ENCODE peak calls at places on chromosome 2, in nine cellular contexts. One of them, this sample, is unnamed.

GRCh38 chr2:190563109-190563508 is 28.6 kb upstream of the NEMP2 start:
- DNase-seq in A549: no peak
- DNase-seq in upper lobe of right lung: no peak
- DNase-seq in cardiac muscle cell: no peak
- DNase-seq in endothelial cell: no peak
- DNase-seq in MCF 10A: no peak
- DNase-seq in H9: no peak
- DNase-seq in nephron progenitor cell: no peak
- DNase-seq in epithelial cell of esophagus: peak
- DNase-seq in this sample: no peak

GRCh38 chr2:45120546-45120945 is 111.3 kb upstream of the SIX2 start:
- DNase-seq in H9: no peak
- DNase-seq in endothelial cell: no peak
- DNase-seq in epithelial cell of esophagus: no peak
- DNase-seq in nephron progenitor cell: no peak
- DNase-seq in A549: no peak
- DNase-seq in upper lobe of right lung: no peak
- DNase-seq in MCF 10A: no peak
- DNase-seq in cardiac muscle cell: no peak
- DNase-seq in this sample: no peak

GRCh38 chr2:146741260-146741659 is 1103.6 kb upstream of the ACVR2A start:
- DNase-seq in nephron progenitor cell: no peak
- DNase-seq in endothelial cell: no peak
- DNase-seq in upper lobe of right lung: no peak
- DNase-seq in MCF 10A: no peak
- DNase-seq in H9: no peak
- DNase-seq in epithelial cell of esophagus: no peak
- DNase-seq in cardiac muscle cell: no peak
- DNase-seq in A549: no peak
- DNase-seq in this sample: no peak

GRCh38 chr2:177712462-177712861 is 319.9 kb downstream of the AGPS start:
- DNase-seq in upper lobe of right lung: no peak
- DNase-seq in MCF 10A: no peak
- DNase-seq in nephron progenitor cell: no peak
- DNase-seq in epithelial cell of esophagus: no peak
- DNase-seq in cardiac muscle cell: no peak
- DNase-seq in A549: no peak
- DNase-seq in endothelial cell: no peak
- DNase-seq in H9: no peak
- DNase-seq in this sample: no peak

GRCh38 chr2:37318401-37318800 is 6.2 kb downstream of the PRKD3 start:
- DNase-seq in MCF 10A: no peak
- DNase-seq in cardiac muscle cell: no peak
- DNase-seq in endothelial cell: no peak
- DNase-seq in A549: no peak
- DNase-seq in nephron progenitor cell: no peak
- DNase-seq in H9: no peak
- DNase-seq in epithelial cell of esophagus: no peak
- DNase-seq in upper lobe of right lung: no peak
- DNase-seq in this sample: no peak

GRCh38 chr2:225464346-225465025 is 65.0 kb downstream of the NYAP2 start:
- DNase-seq in nephron progenitor cell: no peak
- DNase-seq in MCF 10A: no peak
- DNase-seq in epithelial cell of esophagus: no peak
- DNase-seq in upper lobe of right lung: no peak
- DNase-seq in A549: no peak
- DNase-seq in cardiac muscle cell: no peak
- DNase-seq in H9: no peak
- DNase-seq in endothelial cell: no peak
- DNase-seq in this sample: no peak

GRCh38 chr2:122105171-122105884 is 349.9 kb downstream of the TSN start:
- DNase-seq in upper lobe of right lung: no peak
- DNase-seq in nephron progenitor cell: no peak
- DNase-seq in endothelial cell: no peak
- DNase-seq in H9: no peak
- DNase-seq in epithelial cell of esophagus: no peak
- DNase-seq in cardiac muscle cell: no peak
- DNase-seq in MCF 10A: no peak
- DNase-seq in A549: no peak
- DNase-seq in this sample: no peak

GRCh38 chr2:128145651-128146050 is 54.7 kb downstream of the UGGT1 start:
- DNase-seq in MCF 10A: no peak
- DNase-seq in H9: no peak
- DNase-seq in epithelial cell of esophagus: no peak
- DNase-seq in cardiac muscle cell: no peak
- DNase-seq in endothelial cell: no peak
- DNase-seq in upper lobe of right lung: no peak
- DNase-seq in nephron progenitor cell: no peak
- DNase-seq in A549: no peak
- DNase-seq in this sample: no peak

GRCh38 chr2:23385351-23385747 is 370 bp downstream of the KLHL29 start:
- DNase-seq in MCF 10A: peak
- DNase-seq in endothelial cell: peak
- DNase-seq in cardiac muscle cell: no peak
- DNase-seq in nephron progenitor cell: no peak
- DNase-seq in epithelial cell of esophagus: peak
- DNase-seq in A549: peak
- DNase-seq in H9: no peak
- DNase-seq in upper lobe of right lung: peak
- DNase-seq in this sample: peak

GRCh38 chr2:169715379-169716228 is 18.0 kb upstream of the KLHL23 start:
- DNase-seq in MCF 10A: peak
- DNase-seq in cardiac muscle cell: peak
- DNase-seq in upper lobe of right lung: no peak
- DNase-seq in epithelial cell of esophagus: no peak
- DNase-seq in endothelial cell: no peak
- DNase-seq in nephron progenitor cell: no peak
- DNase-seq in A549: no peak
- DNase-seq in H9: no peak
- DNase-seq in this sample: no peak

GRCh38 chr2:212892193-212892592 is 259.2 kb downstream of the IKZF2 start:
- DNase-seq in MCF 10A: peak
- DNase-seq in A549: no peak
- DNase-seq in upper lobe of right lung: no peak
- DNase-seq in endothelial cell: peak
- DNase-seq in epithelial cell of esophagus: peak
- DNase-seq in nephron progenitor cell: no peak
- DNase-seq in cardiac muscle cell: peak
- DNase-seq in H9: no peak
- DNase-seq in this sample: no peak

GRCh38 chr2:98296435-98296834 is 49.8 kb upstream of the CNGA3 start:
- DNase-seq in A549: no peak
- DNase-seq in endothelial cell: no peak
- DNase-seq in epithelial cell of esophagus: no peak
- DNase-seq in MCF 10A: no peak
- DNase-seq in upper lobe of right lung: no peak
- DNase-seq in nephron progenitor cell: no peak
- DNase-seq in cardiac muscle cell: no peak
- DNase-seq in H9: no peak
- DNase-seq in this sample: peak

GRCh38 chr2:165990846-165991245 is 37.3 kb upstream of the TTC21B start:
- DNase-seq in nephron progenitor cell: no peak
- DNase-seq in upper lobe of right lung: no peak
- DNase-seq in MCF 10A: no peak
- DNase-seq in A549: no peak
- DNase-seq in H9: no peak
- DNase-seq in endothelial cell: no peak
- DNase-seq in epithelial cell of esophagus: no peak
- DNase-seq in cardiac muscle cell: no peak
- DNase-seq in this sample: no peak

DNA sequence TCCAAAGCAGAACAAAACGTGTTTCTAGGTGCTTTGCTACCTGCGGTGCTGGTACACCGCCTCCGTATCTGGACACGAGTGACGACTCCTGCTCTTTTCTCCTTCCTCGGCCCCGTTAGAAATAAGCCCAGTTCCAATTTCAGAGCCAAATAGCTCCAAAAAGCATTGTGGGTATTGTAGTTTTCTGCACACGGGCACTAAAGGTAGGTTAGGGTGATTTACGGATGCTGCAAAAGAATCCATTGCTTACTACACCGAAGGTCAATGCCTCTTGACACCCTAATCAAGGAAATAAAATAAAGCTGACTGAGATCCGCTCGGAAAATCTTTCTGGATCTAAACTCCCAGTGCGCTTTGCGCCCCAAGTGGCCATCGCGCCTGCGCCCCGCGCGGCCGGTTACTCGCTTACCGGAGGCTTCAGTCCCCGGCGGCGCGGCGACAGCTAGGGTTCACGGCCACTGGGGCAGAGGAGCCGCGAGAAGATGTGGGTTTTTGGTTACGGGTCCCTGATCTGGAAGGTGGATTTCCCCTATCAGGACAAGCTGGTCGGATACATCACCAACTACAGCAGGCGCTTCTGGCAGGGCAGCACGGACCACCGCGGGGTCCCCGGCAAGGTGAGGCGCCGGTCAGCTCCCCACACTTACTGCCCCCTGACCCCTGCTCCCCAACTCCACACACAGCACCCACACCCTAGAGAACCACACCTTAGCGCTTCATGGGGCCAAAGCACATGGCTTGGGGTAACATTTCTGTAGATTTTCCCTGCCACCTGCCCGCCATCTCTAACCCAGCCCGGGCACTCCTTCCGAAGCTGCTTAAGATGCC is at the start of gene CHAC2:
- DNase-seq in endothelial cell: peak
- DNase-seq in MCF 10A: peak
- DNase-seq in H9: peak
- DNase-seq in nephron progenitor cell: peak
- DNase-seq in A549: peak
- DNase-seq in epithelial cell of esophagus: peak
- DNase-seq in upper lobe of right lung: peak
- DNase-seq in cardiac muscle cell: peak
- DNase-seq in this sample: peak
- TF ChIP-seq CTCF in endothelial cell: peak
- TF ChIP-seq CTCF in MCF 10A: no peak
- TF ChIP-seq CTCF in H9: peak
- TF ChIP-seq CTCF in nephron progenitor cell: no peak
- TF ChIP-seq CTCF in A549: no peak
- TF ChIP-seq CTCF in epithelial cell of esophagus: peak
- TF ChIP-seq CTCF in upper lobe of right lung: peak
- TF ChIP-seq CTCF in cardiac muscle cell: peak
- TF ChIP-seq CTCF in this sample: peak

GRCh38 chr2:236321430-236321829 is 57.2 kb upstream of the ASB18 start:
- DNase-seq in epithelial cell of esophagus: no peak
- DNase-seq in MCF 10A: no peak
- DNase-seq in upper lobe of right lung: no peak
- DNase-seq in nephron progenitor cell: no peak
- DNase-seq in endothelial cell: no peak
- DNase-seq in A549: no peak
- DNase-seq in cardiac muscle cell: peak
- DNase-seq in H9: no peak
- DNase-seq in this sample: no peak

GRCh38 chr2:236317938-236318396 is 53.8 kb upstream of the ASB18 start:
- DNase-seq in epithelial cell of esophagus: no peak
- DNase-seq in A549: no peak
- DNase-seq in cardiac muscle cell: no peak
- DNase-seq in endothelial cell: no peak
- DNase-seq in MCF 10A: no peak
- DNase-seq in H9: no peak
- DNase-seq in upper lobe of right lung: peak
- DNase-seq in nephron progenitor cell: no peak
- DNase-seq in this sample: no peak

GRCh38 chr2:236318401-236318800 is 54.2 kb upstream of the ASB18 start:
- DNase-seq in upper lobe of right lung: no peak
- DNase-seq in nephron progenitor cell: no peak
- DNase-seq in epithelial cell of esophagus: no peak
- DNase-seq in cardiac muscle cell: no peak
- DNase-seq in endothelial cell: no peak
- DNase-seq in A549: no peak
- DNase-seq in H9: no peak
- DNase-seq in MCF 10A: no peak
- DNase-seq in this sample: no peak

GRCh38 chr2:236319036-236319435 is 54.8 kb upstream of the ASB18 start:
- DNase-seq in H9: no peak
- DNase-seq in upper lobe of right lung: no peak
- DNase-seq in cardiac muscle cell: no peak
- DNase-seq in nephron progenitor cell: no peak
- DNase-seq in epithelial cell of esophagus: no peak
- DNase-seq in endothelial cell: no peak
- DNase-seq in A549: no peak
- DNase-seq in MCF 10A: peak
- DNase-seq in this sample: no peak
- TF ChIP-seq CTCF in H9: peak
- TF ChIP-seq CTCF in upper lobe of right lung: no peak
- TF ChIP-seq CTCF in cardiac muscle cell: no peak
- TF ChIP-seq CTCF in nephron progenitor cell: no peak
- TF ChIP-seq CTCF in epithelial cell of esophagus: no peak
- TF ChIP-seq CTCF in endothelial cell: no peak
- TF ChIP-seq CTCF in A549: peak
- TF ChIP-seq CTCF in MCF 10A: no peak
- TF ChIP-seq CTCF in this sample: no peak

DNA sequence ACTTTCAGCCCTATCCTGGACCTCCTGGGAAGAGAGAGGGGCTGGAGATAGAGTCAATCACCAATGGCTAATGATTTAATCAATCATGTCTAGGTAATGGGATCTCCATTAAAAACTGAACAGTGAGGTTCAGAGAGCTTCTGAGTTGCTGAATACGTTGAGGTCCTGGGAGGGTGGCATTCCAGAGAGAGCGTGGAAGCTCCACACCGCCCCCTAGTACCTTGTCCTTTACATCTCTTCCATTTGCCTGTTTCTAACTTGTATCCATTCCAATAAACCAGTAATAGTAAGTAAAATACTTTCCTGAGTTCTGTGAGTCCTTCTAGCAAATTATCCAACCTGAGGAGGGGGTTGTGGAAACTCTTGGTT is 101.7 kb downstream of the B3GNT2 start:
- DNase-seq in cardiac muscle cell: peak
- DNase-seq in nephron progenitor cell: no peak
- DNase-seq in H9: peak
- DNase-seq in MCF 10A: peak
- DNase-seq in endothelial cell: no peak
- DNase-seq in upper lobe of right lung: no peak
- DNase-seq in epithelial cell of esophagus: no peak
- DNase-seq in A549: no peak
- DNase-seq in this sample: no peak
- TF ChIP-seq CTCF in cardiac muscle cell: peak
- TF ChIP-seq CTCF in nephron progenitor cell: no peak
- TF ChIP-seq CTCF in H9: peak
- TF ChIP-seq CTCF in MCF 10A: no peak
- TF ChIP-seq CTCF in endothelial cell: no peak
- TF ChIP-seq CTCF in upper lobe of right lung: peak
- TF ChIP-seq CTCF in epithelial cell of esophagus: no peak
- TF ChIP-seq CTCF in A549: peak
- TF ChIP-seq CTCF in this sample: no peak

GRCh38 chr2:11746376-11746806 is at the start of gene LPIN1:
- DNase-seq in endothelial cell: peak
- DNase-seq in MCF 10A: peak
- DNase-seq in A549: peak
- DNase-seq in nephron progenitor cell: peak
- DNase-seq in cardiac muscle cell: peak
- DNase-seq in upper lobe of right lung: peak
- DNase-seq in H9: peak
- DNase-seq in epithelial cell of esophagus: peak
- DNase-seq in this sample: peak
- TF ChIP-seq CTCF in endothelial cell: no peak
- TF ChIP-seq CTCF in MCF 10A: no peak
- TF ChIP-seq CTCF in A549: peak
- TF ChIP-seq CTCF in nephron progenitor cell: no peak
- TF ChIP-seq CTCF in cardiac muscle cell: no peak
- TF ChIP-seq CTCF in upper lobe of right lung: no peak
- TF ChIP-seq CTCF in H9: no peak
- TF ChIP-seq CTCF in epithelial cell of esophagus: no peak
- TF ChIP-seq CTCF in this sample: no peak

GRCh38 chr2:1625281-1626001 is 118.9 kb downstream of the PXDN start:
- DNase-seq in A549: peak
- DNase-seq in epithelial cell of esophagus: peak
- DNase-seq in upper lobe of right lung: peak
- DNase-seq in endothelial cell: peak
- DNase-seq in H9: peak
- DNase-seq in nephron progenitor cell: no peak
- DNase-seq in MCF 10A: peak
- DNase-seq in cardiac muscle cell: no peak
- DNase-seq in this sample: peak
- TF ChIP-seq CTCF in A549: no peak
- TF ChIP-seq CTCF in epithelial cell of esophagus: no peak
- TF ChIP-seq CTCF in upper lobe of right lung: no peak
- TF ChIP-seq CTCF in endothelial cell: no peak
- TF ChIP-seq CTCF in H9: no peak
- TF ChIP-seq CTCF in nephron progenitor cell: no peak
- TF ChIP-seq CTCF in MCF 10A: no peak
- TF ChIP-seq CTCF in cardiac muscle cell: no peak
- TF ChIP-seq CTCF in this sample: no peak